ENCODE peak calls at places on chromosomes 16 and 17, in seven cellular contexts. H, J, S, Z, K, L and T are unnamed samples.

GRCh38 chr17:82253179-82253544 is 20.3 kb downstream of the CSNK1D start:
- DNase-seq in J (no peak), S (no peak), K (no peak), L (no peak), H (no peak), Z (no peak), T (no peak)

GRCh38 chr17:50129946-50130777 is at the start of gene SAMD14:
- DNase-seq in L (no peak), J (peak; percentile 48), H (peak; percentile 31), Z (no peak), S (no peak), K (no peak), T (no peak)

GRCh38 chr16:82738699-82739098 is 111.9 kb downstream of the CDH13 start:
- DNase-seq in Z (no peak), J (peak; percentile 22), K (no peak), H (no peak), L (no peak), S (no peak), T (no peak)

GRCh38 chr17:31787082-31787481 is 72.0 kb downstream of the COPRS start:
- DNase-seq in H (no peak), S (no peak), L (no peak), K (no peak), Z (no peak), J (no peak), T (no peak)

GRCh38 chr16:70257391-70257790 is 5.7 kb upstream of the EXOSC6 start:
- DNase-seq in J (no peak), S (no peak), L (peak; percentile 18), Z (no peak), H (no peak), K (no peak), T (no peak)

GRCh38 chr17:9875441-9875840 is 29.6 kb downstream of the RCVRN start:
- DNase-seq in K (no peak), Z (no peak), L (peak; percentile 71), S (no peak), H (no peak), J (peak; percentile 28), T (no peak)

GRCh38 chr17:77427471-77427991 is 286.8 kb downstream of the SEC14L1 start:
- DNase-seq in H (no peak), L (peak; percentile 82), Z (peak; percentile 74), K (no peak), S (no peak), J (peak; percentile 92), T (no peak)

GRCh38 chr17:14474591-14474990 is 173.7 kb downstream of the HS3ST3B1 start:
- DNase-seq in L (no peak), J (peak; percentile 6), K (no peak), Z (no peak), S (no peak), H (no peak), T (no peak)

GRCh38 chr16:70576431-70577255 is 53.0 kb downstream of the SF3B3 start:
- DNase-seq in Z (peak; percentile 26), H (no peak), L (peak; percentile 92), K (peak; percentile 59), J (peak; percentile 93), S (no peak), T (peak; percentile 75)

GRCh38 chr17:76523084-76524037 is 14.1 kb downstream of the CYGB start:
- DNase-seq in H (peak; percentile 80), Z (peak; percentile 85), L (peak; percentile 62), J (peak; percentile 75), S (peak; percentile 88), K (no peak), T (peak; percentile 68)

GRCh38 chr17:2644971-2645370 is 51.5 kb downstream of the PAFAH1B1 start:
- DNase-seq in H (no peak), L (no peak), K (no peak), Z (no peak), S (no peak), J (no peak), T (no peak)

GRCh38 chr16:8310356-8310755 is 280.0 kb downstream of the TMEM114 start:
- DNase-seq in Z (no peak), J (no peak), K (no peak), S (no peak), L (no peak), H (no peak), T (no peak)

GRCh38 chr17:42519546-42520444 is 16.2 kb upstream of the NAGLU start:
- DNase-seq in K (peak; percentile 99), H (peak; percentile 79), Z (peak; percentile 93), L (peak; percentile 99), S (peak; percentile 54), J (peak; percentile 99), T (peak; percentile 45)

GRCh38 chr17:82052638-82053059 is 951 bp downstream of the GPS1 start:
- DNase-seq in S (no peak), H (no peak), J (peak; percentile 29), Z (no peak), L (no peak), K (no peak), T (no peak)

GRCh38 chr16:54477766-54478165 is 191.2 kb upstream of the IRX3 start:
- DNase-seq in K (no peak), L (no peak), Z (no peak), J (no peak), H (no peak), S (no peak), T (no peak)

GRCh38 chr17:73770115-73770848 is 126.0 kb upstream of the SDK2 start:
- DNase-seq in S (no peak), J (peak; percentile 18), K (peak; percentile 32), Z (peak; percentile 87), L (peak; percentile 61), H (peak; percentile 68), T (peak; percentile 28)

GRCh38 chr17:30235386-30236296 is at the start of gene SLC6A4:
- DNase-seq in Z (no peak), H (no peak), J (peak; percentile 13), L (peak; percentile 22), S (peak; percentile 39), K (no peak), T (no peak)

GRCh38 chr17:57898487-57899311 is 48.9 kb upstream of the MRPS23 start:
- DNase-seq in Z (peak; percentile 90), J (no peak), H (peak; percentile 58), S (peak; percentile 80), K (no peak), L (peak; percentile 80), T (no peak)

GRCh38 chr16:87178977-87179376 is 138.2 kb downstream of the C16orf95 start:
- DNase-seq in S (no peak), Z (peak; percentile 57), K (no peak), L (peak; percentile 93), J (peak; percentile 82), H (no peak), T (no peak)

GRCh38 chr17:4204676-4205075 is 59.1 kb downstream of the ANKFY1 start:
- DNase-seq in Z (no peak), L (peak; percentile 7), J (peak; percentile 18), H (peak; percentile 24), K (peak; percentile 76), S (no peak), T (no peak)

GRCh38 chr17:1177099-1177996 is 2.4 kb downstream of the ABR start:
- DNase-seq in S (no peak), J (peak; percentile 42), L (peak; percentile 82), Z (no peak), K (no peak), H (no peak), T (no peak)

GRCh38 chr16:57537596-57538234 is 1.3 kb upstream of the CCDC102A start:
- DNase-seq in S (no peak), L (no peak), K (no peak), H (no peak), J (no peak), Z (no peak), T (no peak)

GRCh38 chr17:75630071-75630917 is 2.9 kb upstream of the SMIM5 start:
- DNase-seq in H (no peak), J (no peak), L (no peak), K (no peak), Z (no peak), S (no peak), T (no peak)

GRCh38 chr16:4410335-4411075 is 5.9 kb downstream of the CORO7 start:
- DNase-seq in H (peak; percentile 52), L (peak; percentile 84), J (peak; percentile 86), S (no peak), Z (no peak), K (peak; percentile 98), T (no peak)